ENCODE peak calls at places on chromosome 1, in eight cellular contexts. X is right lobe of liver, A is small intestine, C is endodermal cell, H is fibroblast of lung, B is AG04450, Y is pancreas, L is ovary. Z is an unnamed sample. For H3K27me3, the result is how much of the 10 kb centered on the place peaks cover.

GRCh38 chr1:109768335-109768650 is 4.6 kb upstream of the EPS8L3 start:
- DNase-seq in X (peak), A (no peak), C (no peak), H (no peak), B (no peak), Y (peak), L (peak), Z (peak)

GRCh38 chr1:52365091-52365745 is 787 bp downstream of the CC2D1B start:
- DNase-seq in X (no peak), A (peak), C (peak), H (peak), B (no peak), Y (no peak), L (peak), Z (peak)

GRCh38 chr1:33358114-33358770 is 37.3 kb upstream of the A3GALT2 start:
- DNase-seq in X (no peak), A (no peak), C (no peak), H (no peak), B (no peak), Y (no peak), L (no peak), Z (no peak)

GRCh38 chr1:200173097-200173629 is 145.7 kb downstream of the NR5A2 start:
- DNase-seq in X (no peak), A (no peak), C (no peak), H (no peak), B (no peak), Y (no peak), L (no peak), Z (no peak)

GRCh38 chr1:215001419-215002021 is 81.0 kb upstream of the KCNK2 start:
- DNase-seq in X (no peak), A (no peak), C (no peak), H (no peak), B (no peak), Y (no peak), L (no peak), Z (no peak)

GRCh38 chr1:158813159-158813558 is 18.0 kb upstream of the MNDA start:
- DNase-seq in X (no peak), A (no peak), C (no peak), H (no peak), B (no peak), Y (no peak), L (no peak), Z (no peak)

GRCh38 chr1:90708236-90708786 is 8.8 kb downstream of the BARHL2 start:
- DNase-seq in X (no peak), A (no peak), C (no peak), H (no peak), B (no peak), Y (no peak), L (no peak), Z (no peak)

GRCh38 chr1:54230507-54231339 is 30.8 kb downstream of the MRPL37 start:
- DNase-seq in X (no peak), A (no peak), C (no peak), H (no peak), B (no peak), Y (no peak), L (no peak), Z (no peak)

GRCh38 chr1:150237746-150238145 is 1.8 kb upstream of the ANP32E start:
- DNase-seq in X (peak), A (no peak), C (peak), H (no peak), B (no peak), Y (no peak), L (no peak), Z (peak)

GRCh38 chr1:97073936-97074335 is 352.4 kb downstream of the PTBP2 start:
- DNase-seq in X (no peak), A (no peak), C (no peak), H (no peak), B (no peak), Y (no peak), L (no peak), Z (no peak)

GRCh38 chr1:31426249-31426922 is 13.4 kb downstream of the SERINC2 start:
- DNase-seq in X (no peak), A (peak), C (no peak), H (no peak), B (no peak), Y (peak), L (no peak), Z (no peak)

GRCh38 chr1:207897188-207897587 is 13.7 kb downstream of the CD34 start:
- DNase-seq in X (no peak), A (no peak), C (peak), H (peak), B (no peak), Y (no peak), L (no peak), Z (no peak)

GRCh38 chr1:105087496-105087895 is 1337.8 kb downstream of the AMY1C start:
- DNase-seq in X (no peak), A (no peak), C (no peak), H (no peak), B (no peak), Y (no peak), L (no peak), Z (no peak)

GRCh38 chr1:217021400-217021799 is 298.2 kb upstream of the ESRRG start:
- DNase-seq in X (no peak), A (no peak), C (no peak), H (no peak), B (no peak), Y (no peak), L (no peak), Z (no peak)

GRCh38 chr1:217018648-217019047 is 295.4 kb upstream of the ESRRG start:
- DNase-seq in X (no peak), A (no peak), C (no peak), H (no peak), B (no peak), Y (no peak), L (no peak), Z (no peak)

GRCh38 chr1:217019475-217019874 is 296.2 kb upstream of the ESRRG start:
- DNase-seq in X (no peak), A (no peak), C (no peak), H (no peak), B (no peak), Y (no peak), L (no peak), Z (no peak)

GRCh38 chr1:217014066-217014465 is 290.8 kb upstream of the ESRRG start:
- DNase-seq in X (no peak), A (no peak), C (no peak), H (no peak), B (no peak), Y (no peak), L (no peak), Z (no peak)

GRCh38 chr1:217017172-217017571 is 293.9 kb upstream of the ESRRG start:
- DNase-seq in X (no peak), A (no peak), C (no peak), H (no peak), B (no peak), Y (no peak), L (no peak), Z (no peak)
- H3K27ac ChIP-seq in X (no peak), A (no peak), C (no peak), H (no peak), B (no peak), Y (no peak), L (no peak), Z (no peak)

DNA sequence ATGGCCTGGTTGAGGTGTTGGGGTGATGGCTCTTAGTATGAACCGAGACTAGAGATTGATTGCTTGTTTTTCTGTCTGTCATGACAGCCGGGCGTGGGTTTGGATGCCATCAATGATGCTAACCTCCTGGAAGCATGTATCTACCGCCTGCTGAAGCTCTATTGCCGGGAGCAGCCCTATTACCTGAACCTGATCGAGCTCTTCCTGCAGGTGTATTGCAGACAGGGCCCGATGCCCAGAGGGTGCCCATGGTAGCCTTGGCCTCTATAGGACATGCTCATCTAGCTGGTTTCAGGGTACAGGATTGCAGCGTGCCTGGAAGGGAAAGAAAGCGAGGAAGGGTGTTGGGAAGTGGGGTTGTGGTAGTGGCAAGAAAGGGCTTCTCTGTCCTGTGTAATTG is 2.6 kb upstream of the RUSC1 start:
- DNase-seq in X (no peak), A (no peak), C (peak), H (no peak), B (no peak), Y (no peak), L (no peak), Z (no peak)
- H3K27me3 ChIP-seq in X (under half), A (under half), C (under half), H (under half), B (under half), Y (under half), L (under half), Z (under half)

GRCh38 chr1:41102653-41103052 is 81.1 kb upstream of the SLFNL1 start:
- DNase-seq in X (no peak), A (no peak), C (no peak), H (no peak), B (no peak), Y (no peak), L (no peak), Z (no peak)
- H3K27ac ChIP-seq in X (peak), A (no peak), C (no peak), H (no peak), B (no peak), Y (no peak), L (no peak), Z (no peak)

GRCh38 chr1:2623571-2624337 is 9.1 kb downstream of the MMEL1 start:
- DNase-seq in X (no peak), A (no peak), C (peak), H (no peak), B (no peak), Y (no peak), L (no peak), Z (peak)
- H3K27me3 ChIP-seq in X (under half), A (under half), C (under half), H (under half), B (under half), Y (under half), L (under half), Z (under half)

GRCh38 chr1:155226910-155227260 is 18.4 kb downstream of the MTX1 start:
- DNase-seq in X (no peak), A (peak), C (no peak), H (peak), B (no peak), Y (peak), L (peak), Z (peak)
- H3K27ac ChIP-seq in X (peak), A (peak), C (peak), H (peak), B (peak), Y (peak), L (peak), Z (peak)

GRCh38 chr1:36599828-36600227 is 117.1 kb upstream of the CSF3R start:
- DNase-seq in X (no peak), A (no peak), C (no peak), H (no peak), B (no peak), Y (no peak), L (no peak), Z (no peak)
- H3K27me3 ChIP-seq in X (under half), A (under half), C (half or more), H (under half), B (under half), Y (under half), L (under half), Z (under half)

GRCh38 chr1:72535470-72535869 is 253.1 kb upstream of the NEGR1 start:
- DNase-seq in X (no peak), A (no peak), C (no peak), H (no peak), B (no peak), Y (no peak), L (no peak), Z (no peak)

DNA sequence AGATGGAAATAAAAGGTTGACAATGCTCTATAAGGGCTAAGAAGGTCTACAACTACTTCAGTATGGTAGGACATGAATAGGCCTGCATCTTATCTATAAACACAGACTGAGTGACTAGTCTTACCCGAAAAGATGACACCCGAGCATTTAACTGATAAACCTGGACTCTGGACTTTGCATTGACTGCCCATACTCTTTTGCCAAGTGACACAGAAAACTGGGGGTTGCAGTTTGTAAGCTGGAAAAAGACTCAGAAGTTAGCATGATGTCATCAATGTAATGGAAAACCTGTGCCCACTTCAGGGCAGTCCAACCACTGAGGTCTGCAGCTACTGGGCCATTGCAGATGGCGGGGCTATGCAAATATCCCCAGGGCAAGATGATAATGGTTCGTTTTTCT is 258.3 kb upstream of the NEGR1 start:
- DNase-seq in X (no peak), A (no peak), C (no peak), H (no peak), B (no peak), Y (no peak), L (no peak), Z (no peak)
- H3K27ac ChIP-seq in X (no peak), A (no peak), C (no peak), H (no peak), B (no peak), Y (no peak), L (no peak), Z (no peak)

GRCh38 chr1:50968021-50968883 is 1.8 kb upstream of the CDKN2C start:
- DNase-seq in X (peak), A (peak), C (peak), H (peak), B (peak), Y (peak), L (peak), Z (peak)
- H3K27me3 ChIP-seq in X (under half), A (under half), C (half or more), H (under half), B (under half), Y (under half), L (under half), Z (under half)

DNA sequence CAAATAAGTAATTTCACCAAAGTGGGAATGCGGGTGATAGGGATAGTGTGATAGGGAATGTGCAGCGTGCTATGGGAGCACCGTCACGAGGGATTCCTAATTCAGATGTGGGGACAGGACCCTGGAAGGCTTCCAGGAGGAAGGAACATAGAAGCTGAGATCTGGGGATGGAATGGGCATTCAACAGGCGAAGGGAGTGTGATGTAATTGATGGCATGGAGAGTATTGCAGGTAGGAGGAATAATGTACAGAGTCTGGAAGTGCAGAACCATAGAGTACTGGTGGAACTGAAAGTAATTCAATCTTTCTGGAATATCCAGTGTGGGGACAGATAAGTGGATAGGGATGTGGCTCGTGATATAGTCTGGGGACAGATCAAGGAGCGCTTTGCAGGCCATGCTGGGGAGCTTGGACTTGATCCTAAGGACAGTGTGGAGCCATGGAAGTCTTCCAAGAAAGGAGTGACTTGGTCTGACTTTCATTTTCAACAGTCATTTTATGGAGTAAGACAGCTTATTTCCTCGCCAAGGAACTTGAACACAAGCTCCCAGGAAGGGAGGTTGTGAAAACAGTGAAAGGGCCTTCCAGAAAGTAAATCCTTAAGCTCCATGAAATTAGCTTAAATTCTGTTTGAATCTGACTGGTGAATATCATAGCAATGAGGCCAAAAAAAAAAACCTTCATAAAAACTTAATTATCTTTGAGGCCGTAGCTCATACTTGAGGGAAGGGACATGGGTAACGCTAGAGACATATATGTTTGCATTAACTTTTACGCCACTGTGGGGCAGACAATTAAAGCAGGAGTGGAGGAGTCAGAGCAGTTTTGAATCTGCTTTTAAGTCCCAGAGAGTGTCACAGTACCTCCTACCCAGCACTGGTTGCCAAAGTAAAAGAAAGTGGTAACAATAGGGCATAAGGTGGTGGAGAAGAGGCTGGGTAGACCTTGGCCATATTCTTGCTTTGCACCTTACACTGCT is 55.8 kb downstream of the ROR1 start:
- DNase-seq in X (no peak), A (peak), C (no peak), H (peak), B (no peak), Y (no peak), L (no peak), Z (no peak)
- H3K27ac ChIP-seq in X (no peak), A (peak), C (no peak), H (no peak), B (no peak), Y (no peak), L (no peak), Z (peak)

Z was measured in upper lobe of right lung.